ENCODE peak calls at places on chromosomes 13 and 19, in ten cellular contexts. V, K, Y, T, J, D, F, I, W and N are unnamed samples.

GRCh38 chr13:106515635-106516254 is 19.7 kb downstream of the EFNB2 start:
- DNase-seq in F (no peak), I (no peak), V (no peak), D (no peak), K (no peak), J (no peak), Y (no peak), T (no peak), W (no peak), N (no peak)

GRCh38 chr13:87128006-87128405 is 543.2 kb upstream of the SLITRK5 start:
- DNase-seq in W (no peak), Y (no peak), K (no peak), J (no peak), I (no peak), D (no peak), V (no peak), F (no peak), T (peak), N (no peak)

GRCh38 chr13:42762917-42763316 is 18.5 kb upstream of the FAM216B start:
- DNase-seq in K (no peak), T (no peak), I (no peak), D (peak), Y (no peak), J (no peak), V (no peak), W (peak), F (no peak), N (no peak)

GRCh38 chr13:50355797-50356196 is 340.6 kb downstream of the KCNRG start:
- DNase-seq in F (no peak), I (no peak), V (no peak), J (no peak), W (no peak), Y (no peak), T (no peak), K (no peak), D (no peak), N (no peak)

GRCh38 chr19:48962029-48962848 is 2.9 kb upstream of the FTL start:
- DNase-seq in V (no peak), J (no peak), W (no peak), K (no peak), T (peak), I (peak), Y (no peak), D (no peak), F (peak), N (peak)

GRCh38 chr19:55536951-55537740 is at the start of gene SBK2:
- DNase-seq in D (no peak), V (peak), I (no peak), K (no peak), Y (no peak), J (no peak), W (no peak), T (peak), F (no peak), N (no peak)

GRCh38 chr13:104984296-104984818 is 1551.1 kb downstream of the EFNB2 start:
- DNase-seq in Y (peak), J (no peak), D (no peak), I (no peak), V (no peak), F (no peak), T (no peak), K (no peak), W (no peak), N (peak)

GRCh38 chr19:36266375-36266961 is 51.6 kb downstream of the ZNF146 start:
- DNase-seq in W (no peak), Y (no peak), T (no peak), F (peak), J (no peak), K (no peak), V (no peak), I (no peak), D (no peak), N (no peak)

GRCh38 chr13:100890645-100891044 is 216.1 kb upstream of the TMTC4 start:
- DNase-seq in W (no peak), J (no peak), F (no peak), K (no peak), I (no peak), Y (no peak), T (peak), V (no peak), D (no peak), N (no peak)

GRCh38 chr19:40465025-40465780 is at the start of gene BLVRB:
- DNase-seq in T (peak), K (peak), I (no peak), F (no peak), Y (no peak), J (no peak), W (no peak), D (no peak), V (no peak), N (peak)

GRCh38 chr19:38319421-38320258 is at the start of gene KCNK6:
- DNase-seq in W (no peak), K (peak), I (peak), D (no peak), Y (no peak), J (peak), T (peak), F (peak), V (peak), N (peak)

GRCh38 chr19:47544476-47544875 is 28.5 kb downstream of the ZNF541 start:
- DNase-seq in I (no peak), V (no peak), T (no peak), J (no peak), D (no peak), W (no peak), K (no peak), Y (no peak), F (no peak), N (no peak)

GRCh38 chr13:20528451-20528850 is 2.8 kb upstream of the CRYL1 start:
- DNase-seq in I (no peak), T (no peak), V (no peak), W (no peak), Y (no peak), D (no peak), F (no peak), J (no peak), K (no peak), N (peak)

GRCh38 chr19:6064016-6064702 is 46.1 kb downstream of the RFX2 start:
- DNase-seq in Y (no peak), W (no peak), K (no peak), T (no peak), I (no peak), V (no peak), D (no peak), J (no peak), F (no peak), N (no peak)

GRCh38 chr19:51461723-51462161 is 3.5 kb upstream of the SIGLEC8 start:
- DNase-seq in T (no peak), V (no peak), Y (no peak), I (peak), D (no peak), K (no peak), W (no peak), J (no peak), F (peak), N (no peak)

GRCh38 chr13:42497798-42498197 is 76.2 kb upstream of the TNFSF11 start:
- DNase-seq in T (no peak), F (no peak), I (no peak), Y (no peak), V (no peak), K (no peak), W (no peak), J (no peak), D (no peak), N (peak)

GRCh38 chr13:24141333-24141910 is 19.1 kb upstream of the SPATA13 start:
- DNase-seq in F (no peak), K (no peak), Y (no peak), D (no peak), I (no peak), T (no peak), J (no peak), W (no peak), V (no peak), N (no peak)

GRCh38 chr19:41427647-41428480 is 690 bp upstream of the B3GNT8 start:
- DNase-seq in D (no peak), W (no peak), I (no peak), T (peak), V (no peak), Y (peak), J (peak), K (no peak), F (peak), N (peak)

GRCh38 chr13:83151308-83151660 is 731.0 kb downstream of the SLITRK1 start:
- DNase-seq in I (no peak), K (no peak), W (peak), J (no peak), T (no peak), D (no peak), V (no peak), F (no peak), Y (no peak), N (no peak)

GRCh38 chr13:107124129-107124718 is 556.3 kb upstream of the ARGLU1 start:
- DNase-seq in T (peak), F (no peak), I (no peak), Y (no peak), W (no peak), J (no peak), D (no peak), V (no peak), K (no peak), N (no peak)

GRCh38 chr19:35055715-35056179 is 14.2 kb downstream of the HPN start:
- DNase-seq in F (no peak), I (no peak), T (peak), D (no peak), W (no peak), Y (no peak), K (no peak), V (no peak), J (no peak), N (peak)

GRCh38 chr19:18591735-18592385 is 3.3 kb downstream of the REX1BD start:
- DNase-seq in K (no peak), Y (no peak), J (no peak), V (no peak), D (peak), T (no peak), I (no peak), F (no peak), W (no peak), N (no peak)

GRCh38 chr19:19459707-19460251 is 54.3 kb downstream of the GATAD2A start:
- DNase-seq in K (no peak), I (peak), D (no peak), Y (no peak), F (peak), J (peak), V (no peak), T (no peak), W (peak), N (peak)

GRCh38 chr19:46863818-46864629 is 3.2 kb downstream of the ARHGAP35 start:
- DNase-seq in I (no peak), T (peak), F (no peak), D (peak), J (no peak), V (no peak), W (no peak), Y (no peak), K (peak), N (no peak)

GRCh38 chr13:72205773-72206172 is 338.8 kb upstream of the DACH1 start:
- DNase-seq in W (no peak), F (no peak), T (no peak), K (no peak), V (no peak), Y (no peak), J (no peak), I (no peak), D (no peak), N (peak)

GRCh38 chr19:13339869-13340268 is 166.4 kb downstream of the CACNA1A start:
- DNase-seq in D (no peak), Y (no peak), I (no peak), W (no peak), F (no peak), J (peak), V (no peak), T (peak), K (no peak), N (no peak)

GRCh38 chr13:66210677-66211076 is 1019.5 kb downstream of the PCDH9 start:
- DNase-seq in J (no peak), I (no peak), T (no peak), K (no peak), V (no peak), Y (no peak), W (peak), F (no peak), D (peak), N (no peak)

GRCh38 chr19:19140476-19140875 is 2.2 kb upstream of the TMEM161A start:
- DNase-seq in D (no peak), I (no peak), F (no peak), V (no peak), W (no peak), Y (no peak), T (no peak), J (no peak), K (no peak), N (no peak)

GRCh38 chr19:3785938-3786824 is at the start of gene MATK:
- DNase-seq in D (no peak), W (no peak), T (peak), I (peak), J (no peak), Y (no peak), F (peak), V (no peak), K (no peak), N (peak)

DNA sequence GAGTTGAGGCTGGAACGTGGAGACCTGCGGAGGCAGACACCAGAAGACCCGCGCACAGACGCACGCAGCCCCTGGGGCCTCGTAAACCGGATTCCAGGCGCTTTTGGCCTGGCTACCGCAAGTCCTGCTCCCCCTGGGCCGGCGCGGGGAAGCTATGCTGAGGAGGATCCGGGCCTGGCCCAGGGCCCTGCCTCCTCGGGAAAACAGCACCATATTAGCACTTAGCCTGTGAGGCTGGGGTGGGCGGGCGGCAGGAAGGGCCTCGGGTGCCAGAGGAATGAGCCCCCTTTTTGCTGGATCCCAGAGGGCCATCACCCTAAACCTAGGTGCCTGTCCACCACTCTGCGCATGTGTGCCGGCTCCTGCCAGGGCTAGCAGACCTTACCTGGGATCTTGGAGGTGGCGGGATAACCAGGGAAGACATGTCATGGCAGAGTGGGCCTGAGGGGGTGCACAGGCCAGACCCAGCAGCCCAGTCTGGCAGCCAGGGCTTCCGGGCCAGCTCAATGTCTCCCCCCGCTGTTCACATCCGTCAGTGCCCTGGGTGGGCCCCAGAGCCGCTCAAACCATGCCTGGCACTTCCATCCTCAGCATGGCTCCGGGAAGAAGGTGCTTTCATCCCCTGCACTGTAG is 7.3 kb downstream of the ELOF1 start:
- DNase-seq in D (no peak), W (no peak), T (peak), Y (no peak), I (no peak), V (no peak), F (no peak), K (peak), J (no peak), N (peak)
- TF ChIP-seq CTCF in D (peak), W (peak), T (peak), Y (no peak), I (no peak), V (peak), F (no peak), K (no peak), J (no peak), N (peak)

DNA sequence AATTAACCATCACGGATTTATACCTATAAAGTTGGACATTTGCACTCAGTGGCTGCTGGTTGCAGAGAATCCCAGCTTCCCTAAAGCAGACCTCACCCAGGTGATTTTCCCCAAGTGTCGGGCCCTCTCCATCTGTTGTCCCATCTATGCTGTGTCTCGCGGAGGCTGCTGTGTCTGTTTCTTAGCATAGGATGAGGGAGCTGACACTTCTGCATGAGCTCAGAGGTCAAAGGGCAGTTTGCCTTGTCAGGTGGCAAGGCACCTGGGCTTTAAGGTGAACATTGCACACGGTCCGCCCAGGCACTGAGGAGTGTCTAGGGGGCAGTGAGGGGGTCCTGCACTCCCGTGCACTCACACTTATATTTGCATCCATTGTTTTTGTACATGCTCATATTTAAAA is 151.6 kb downstream of the ZIC5 start:
- DNase-seq in F (no peak), Y (no peak), T (no peak), K (no peak), I (no peak), J (no peak), D (no peak), V (no peak), W (no peak), N (no peak)
- TF ChIP-seq CTCF in F (no peak), Y (no peak), T (no peak), K (no peak), I (no peak), J (no peak), D (no peak), V (no peak), W (no peak), N (no peak)

GRCh38 chr13:60138674-60139073 is 25.1 kb downstream of the DIAPH3 start:
- DNase-seq in I (no peak), V (no peak), T (no peak), F (no peak), D (no peak), W (no peak), K (no peak), Y (no peak), J (no peak), N (no peak)
- TF ChIP-seq CTCF in I (no peak), V (no peak), T (no peak), F (no peak), D (no peak), W (no peak), K (no peak), Y (no peak), J (no peak), N (no peak)

GRCh38 chr13:77715233-77715891 is 17.9 kb downstream of the SLAIN1 start:
- DNase-seq in V (no peak), I (no peak), Y (no peak), T (no peak), W (no peak), J (no peak), D (no peak), K (no peak), F (no peak), N (no peak)
- TF ChIP-seq CTCF in V (no peak), I (no peak), Y (no peak), T (no peak), W (no peak), J (no peak), D (no peak), K (no peak), F (no peak), N (no peak)

DNA sequence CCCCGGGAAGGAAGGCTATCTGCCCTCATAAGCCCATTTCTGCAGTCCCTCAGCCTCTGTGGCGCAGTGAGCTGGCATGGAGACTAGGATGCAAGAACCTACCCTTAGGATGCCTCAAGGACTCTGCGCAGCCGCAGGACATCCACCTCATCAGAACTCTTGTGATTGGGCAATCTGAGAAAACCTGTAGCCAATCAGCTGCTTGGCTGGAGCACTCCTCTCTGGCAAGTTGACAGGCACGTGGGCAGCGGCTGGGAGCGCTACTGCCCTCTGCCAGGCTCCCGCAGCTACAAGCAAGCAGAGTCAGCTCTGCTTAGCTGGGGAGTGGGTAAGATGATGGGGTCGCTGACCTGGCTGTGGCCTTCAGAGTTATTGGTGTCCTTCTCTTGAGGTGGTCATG is 1.5 kb upstream of the ECSIT start:
- DNase-seq in V (peak), Y (no peak), W (no peak), I (peak), J (peak), K (peak), D (peak), F (peak), T (peak), N (peak)
- TF ChIP-seq CTCF in V (peak), Y (no peak), W (peak), I (no peak), J (peak), K (no peak), D (peak), F (no peak), T (peak), N (no peak)